ENCODE peak calls at places on chromosomes 13 and 19, in eight cellular contexts. R is testis, B is A549, Y is spleen, O is IMR-90, F is suprapubic skin, D is uterus, H is H1. M is an unnamed sample. For H3K4me1, the result is how much of the 10 kb centered on the place peaks cover.

GRCh38 chr13:110616103-110617101 is 1.1 kb downstream of the NAXD start:
- DNase-seq in Y (peak), R (peak), D (no peak), F (no peak), O (peak), B (peak), H (no peak), M (peak)

GRCh38 chr13:21060827-21061076 is 634 bp downstream of the LATS2 start:
- DNase-seq in Y (no peak), B (no peak), H (no peak), R (no peak), F (no peak), O (no peak), D (no peak), M (no peak)

GRCh38 chr19:47239610-47240296 is 8.8 kb upstream of the BBC3 start:
- DNase-seq in H (no peak), Y (peak), O (peak), B (no peak), R (peak), D (peak), F (no peak), M (no peak)

GRCh38 chr13:48828962-48829405 is 146.7 kb upstream of the FNDC3A start:
- DNase-seq in F (no peak), D (no peak), Y (no peak), O (peak), H (no peak), R (no peak), B (peak), M (no peak)

GRCh38 chr19:47035127-47035494 is 13.3 kb downstream of the TMEM160 start:
- DNase-seq in F (no peak), Y (no peak), B (no peak), R (no peak), D (no peak), H (no peak), O (no peak), M (no peak)

GRCh38 chr19:4929186-4929585 is 19.9 kb downstream of the UHRF1 start:
- DNase-seq in Y (no peak), O (no peak), F (no peak), B (no peak), H (no peak), D (peak), R (no peak), M (no peak)

GRCh38 chr19:44909775-44910174 is 4.2 kb downstream of the APOE start:
- DNase-seq in O (no peak), Y (no peak), B (no peak), F (no peak), H (no peak), D (no peak), R (no peak), M (no peak)

GRCh38 chr13:23876265-23876664 is 12.9 kb downstream of the MIPEP start:
- DNase-seq in D (no peak), H (no peak), R (no peak), B (no peak), O (peak), Y (no peak), F (no peak), M (no peak)

GRCh38 chr13:19845758-19846157 is 17.7 kb downstream of the ZMYM5 start:
- DNase-seq in R (no peak), D (peak), Y (no peak), B (peak), F (no peak), O (peak), H (no peak), M (no peak)

GRCh38 chr13:48126944-48127814 is 32.3 kb upstream of the MED4 start:
- DNase-seq in D (peak), H (peak), F (no peak), R (peak), O (peak), B (peak), Y (no peak), M (no peak)

GRCh38 chr13:26529441-26529840 is 28.0 kb upstream of the WASF3 start:
- DNase-seq in R (peak), F (no peak), O (peak), Y (no peak), B (no peak), D (no peak), H (peak), M (no peak)

GRCh38 chr13:92612892-92613291 is 613.7 kb upstream of the GPC6 start:
- DNase-seq in H (no peak), B (no peak), R (no peak), Y (no peak), D (no peak), F (no peak), O (no peak), M (no peak)

GRCh38 chr19:40466219-40467006 is at the start of gene SPTBN4:
- DNase-seq in O (no peak), Y (peak), B (no peak), F (peak), H (no peak), D (peak), R (peak), M (no peak)

GRCh38 chr19:30077851-30078355 is 135.9 kb downstream of the URI1 start:
- DNase-seq in O (no peak), H (no peak), B (no peak), Y (peak), R (no peak), D (no peak), F (peak), M (peak)

GRCh38 chr13:53137777-53138176 is 109.2 kb downstream of the OLFM4 start:
- DNase-seq in R (no peak), D (peak), Y (no peak), B (no peak), H (no peak), F (no peak), O (peak), M (no peak)

GRCh38 chr19:13629687-13630357 is 123.5 kb upstream of the CACNA1A start:
- DNase-seq in D (no peak), R (no peak), O (peak), Y (peak), H (no peak), B (no peak), F (no peak), M (no peak)

GRCh38 chr13:45851171-45851889 is at the start of gene SIAH3:
- DNase-seq in B (no peak), D (no peak), O (no peak), H (no peak), F (no peak), Y (no peak), R (peak), M (no peak)

GRCh38 chr13:61276401-61276800 is 139.2 kb downstream of the PCDH20 start:
- DNase-seq in R (no peak), D (no peak), F (no peak), H (no peak), O (no peak), Y (no peak), B (no peak), M (no peak)

GRCh38 chr19:15426485-15427349 is 7.9 kb upstream of the AKAP8L start:
- DNase-seq in F (no peak), D (no peak), B (no peak), O (no peak), Y (no peak), R (peak), H (no peak), M (peak)

GRCh38 chr19:58568731-58569130 is 4.4 kb downstream of the MZF1 start:
- DNase-seq in Y (no peak), O (no peak), D (peak), F (peak), B (no peak), H (no peak), R (no peak), M (no peak)

GRCh38 chr19:54341295-54341694 is 2.3 kb upstream of the LILRA4 start:
- DNase-seq in B (no peak), R (no peak), D (no peak), O (no peak), F (no peak), Y (no peak), H (no peak), M (no peak)

GRCh38 chr19:4063369-4064072 is 3.2 kb downstream of the ZBTB7A start:
- DNase-seq in H (no peak), Y (peak), D (no peak), O (no peak), R (no peak), F (no peak), B (no peak), M (no peak)

DNA sequence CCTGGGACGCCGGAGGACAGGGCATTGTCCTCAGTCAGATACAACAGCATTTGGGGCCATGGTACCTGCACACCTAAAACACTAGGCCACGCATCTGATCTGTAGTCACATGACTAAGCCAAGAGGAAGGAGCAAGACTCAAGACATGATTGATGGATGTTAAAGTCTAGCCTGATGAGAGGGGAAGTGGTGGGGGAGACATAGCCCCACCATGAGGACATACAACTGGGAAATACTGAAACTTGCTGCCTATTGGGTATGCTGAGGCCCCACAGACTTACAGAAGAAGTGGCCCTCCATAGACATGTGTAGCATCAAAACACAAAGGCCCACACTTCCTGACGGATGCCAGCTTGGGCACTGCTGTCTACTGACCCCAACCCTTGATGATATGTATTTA is 1.4 kb upstream of the ICAM4 start:
- DNase-seq in R (no peak), Y (no peak), D (no peak), F (no peak), B (no peak), O (no peak), H (no peak), M (no peak)
- TF ChIP-seq POLR2A in R (no peak), Y (no peak), D (no peak), F (no peak), B (no peak), O (no peak), H (no peak), M (no peak)

GRCh38 chr13:51730927-51731326 is 73.0 kb downstream of the DHRS12 start:
- DNase-seq in Y (no peak), R (no peak), F (no peak), D (no peak), O (no peak), B (no peak), H (no peak), M (no peak)

GRCh38 chr13:51731759-51732158 is 72.2 kb downstream of the DHRS12 start:
- DNase-seq in O (peak), H (no peak), F (no peak), B (peak), D (no peak), Y (no peak), R (no peak), M (no peak)

GRCh38 chr13:51728972-51729371 is 75.0 kb downstream of the DHRS12 start:
- DNase-seq in F (no peak), D (no peak), R (no peak), Y (no peak), H (no peak), O (peak), B (no peak), M (no peak)

GRCh38 chr13:51728275-51728673 is 75.7 kb downstream of the DHRS12 start:
- DNase-seq in O (no peak), D (no peak), Y (no peak), R (no peak), H (no peak), B (no peak), F (no peak), M (no peak)

DNA sequence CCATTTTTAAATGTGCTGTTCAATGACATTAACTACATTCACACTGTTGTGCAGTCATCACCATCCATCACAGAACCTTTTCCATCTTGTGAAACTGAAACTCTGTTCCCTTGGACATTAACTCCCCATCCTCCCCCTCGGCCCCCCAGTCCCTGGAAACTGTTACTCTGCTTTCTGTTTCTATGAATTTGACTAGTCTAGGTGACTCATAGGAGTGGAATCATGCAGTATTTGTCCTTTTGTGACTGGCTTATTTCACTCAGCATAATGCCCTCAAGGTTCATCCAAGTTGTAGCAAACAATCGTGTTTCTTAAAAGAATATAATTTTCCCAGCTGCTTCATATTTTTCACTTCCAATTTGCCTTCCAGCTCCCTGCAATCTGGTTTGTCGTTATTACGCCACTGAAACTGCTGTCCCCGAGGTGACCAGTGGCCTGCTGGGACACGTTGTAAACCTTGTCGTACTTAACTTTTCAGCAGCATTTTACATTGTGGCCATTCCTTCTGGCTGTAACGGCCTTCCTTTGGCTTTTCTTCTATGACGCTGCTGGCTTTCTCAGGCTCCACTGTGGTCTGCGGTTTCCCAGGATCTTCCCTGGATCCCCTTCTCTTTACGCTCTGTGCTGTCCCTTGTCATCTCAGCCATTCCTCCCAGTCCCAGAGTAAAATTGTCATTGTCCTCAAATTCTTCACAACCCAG is 74.0 kb downstream of the DHRS12 start:
- DNase-seq in O (peak), B (no peak), H (no peak), R (no peak), D (peak), F (peak), Y (no peak), M (no peak)
- H3K4me1 ChIP-seq in O (under half), B (half or more), H (under half), R (under half), D (under half), F (half or more), Y (under half), M (under half)

GRCh38 chr13:30581582-30581981 is 36.1 kb upstream of the USPL1 start:
- DNase-seq in F (no peak), R (no peak), B (no peak), H (no peak), D (no peak), Y (no peak), O (peak), M (no peak)
- TF ChIP-seq CTCF in F (no peak), R (no peak), B (no peak), H (no peak), D (peak), Y (no peak), O (peak), M (peak)

GRCh38 chr19:38900816-38901215 is 1.0 kb downstream of the NFKBIB start:
- DNase-seq in D (no peak), H (no peak), Y (no peak), B (no peak), O (no peak), R (no peak), F (no peak), M (no peak)

GRCh38 chr19:38901683-38902082 is 1.9 kb downstream of the NFKBIB start:
- DNase-seq in B (no peak), O (no peak), Y (no peak), H (no peak), D (no peak), R (no peak), F (no peak), M (no peak)

GRCh38 chr19:38900220-38900629 is 456 bp downstream of the NFKBIB start:
- DNase-seq in O (no peak), H (no peak), B (peak), R (no peak), D (no peak), F (no peak), Y (no peak), M (no peak)

GRCh38 chr19:38898788-38899446 is 501 bp downstream of the SIRT2 start:
- DNase-seq in D (no peak), O (peak), Y (no peak), F (no peak), B (peak), R (no peak), H (no peak), M (no peak)

DNA sequence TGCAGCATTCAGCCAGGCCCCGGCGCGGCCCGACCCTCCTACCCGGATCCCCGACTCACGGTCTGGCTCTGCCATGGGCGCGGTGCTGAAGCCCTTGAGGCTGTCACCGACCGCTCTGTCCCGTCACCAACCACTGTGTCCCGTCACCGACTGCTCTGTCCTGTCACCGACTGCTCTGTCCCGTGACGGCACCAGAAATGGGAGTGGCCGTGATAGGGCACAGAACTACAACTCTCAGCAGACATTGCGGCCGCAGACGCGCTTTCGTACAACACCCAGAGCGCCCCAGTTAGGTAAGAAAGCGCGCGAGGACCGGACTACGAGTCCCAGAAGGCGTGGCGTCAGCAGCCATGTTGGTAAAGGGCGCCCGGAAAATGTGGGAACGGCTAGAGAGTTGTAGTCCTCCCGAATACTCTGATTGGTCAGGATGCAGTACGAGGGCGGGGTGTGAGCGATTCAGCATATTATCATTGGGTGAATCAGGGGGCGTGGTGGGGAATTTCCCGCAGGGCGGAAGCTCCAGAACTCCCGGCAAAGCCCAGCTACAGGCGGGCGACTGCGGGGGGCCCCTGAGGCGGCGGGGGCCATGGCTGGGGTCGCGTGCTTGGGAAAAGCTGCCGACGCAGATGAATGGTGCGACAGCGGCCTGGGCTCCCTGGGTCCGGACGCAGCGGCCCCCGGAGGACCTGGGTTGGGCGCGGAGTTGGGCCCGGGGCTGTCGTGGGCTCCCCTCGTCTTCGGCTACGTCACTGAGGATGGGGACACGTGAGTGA is at the start of the genes NFKBIB and SIRT2:
- DNase-seq in H (peak), F (peak), D (peak), O (peak), R (peak), B (peak), Y (peak), M (peak)
- TF ChIP-seq POLR2A in H (no peak), F (no peak), D (peak), O (peak), R (peak), B (peak), Y (peak), M (peak)

GRCh38 chr19:1173160-1173844 is 766 bp downstream of the SBNO2 start:
- DNase-seq in B (no peak), F (peak), Y (peak), D (peak), O (no peak), H (no peak), R (no peak), M (peak)
- H3K4me1 ChIP-seq in B (half or more), F (half or more), Y (half or more), D (under half), O (under half), H (under half), R (under half), M (under half)

M was measured in right lobe of liver.